ENCODE peak calls at places on chromosomes 6 and 20, in six cellular contexts. Y, H, A, E, W and V are unnamed samples.

GRCh38 chr6:113969888-113970807 is 800 bp downstream of the HDAC2 start:
- DNase-seq in Y (peak; percentile 65), H (peak; percentile 38), A (peak; percentile 35), E (peak; percentile 29), W (peak; percentile 59), V (peak; percentile 60)

GRCh38 chr6:39791311-39791710 is 865 bp upstream of the DAAM2 start:
- DNase-seq in Y (no peak), H (peak; percentile 41), A (peak; percentile 35), E (peak; percentile 31), W (no peak), V (no peak)

GRCh38 chr20:35560105-35560511 is 18.2 kb downstream of the ERGIC3 start:
- DNase-seq in Y (no peak), H (no peak), A (no peak), E (no peak), W (no peak), V (peak; percentile 6)

GRCh38 chr6:170152111-170152926 is 138.6 kb downstream of the DLL1 start:
- DNase-seq in Y (no peak), H (no peak), A (no peak), E (peak; percentile 22), W (no peak), V (peak; percentile 57)

GRCh38 chr20:36465109-36466080 is 75.9 kb upstream of the MYL9 start:
- DNase-seq in Y (peak; percentile 88), H (peak; percentile 57), A (peak; percentile 65), E (peak; percentile 94), W (no peak), V (peak; percentile 90)

GRCh38 chr6:82488403-82488802 is 124.8 kb downstream of the TPBG start:
- DNase-seq in Y (no peak), H (no peak), A (no peak), E (no peak), W (no peak), V (no peak)

GRCh38 chr6:44216677-44217331 is at the start of gene MYMX:
- DNase-seq in Y (no peak), H (no peak), A (no peak), E (no peak), W (no peak), V (no peak)

GRCh38 chr6:36463686-36464085 is 20.9 kb downstream of the KCTD20 start:
- DNase-seq in Y (no peak), H (peak; percentile 41), A (peak; percentile 38), E (peak; percentile 39), W (no peak), V (no peak)

GRCh38 chr20:5448449-5449118 is 131.8 kb upstream of the PROKR2 start:
- DNase-seq in Y (no peak), H (peak; percentile 56), A (peak; percentile 60), E (peak; percentile 43), W (peak; percentile 77), V (peak; percentile 52)

GRCh38 chr6:168908166-168908565 is 345.5 kb downstream of the THBS2 start:
- DNase-seq in Y (no peak), H (peak; percentile 46), A (peak; percentile 54), E (peak; percentile 95), W (no peak), V (peak; percentile 10)

GRCh38 chr20:11891081-11891826 is 26.4 kb upstream of the BTBD3 start:
- DNase-seq in Y (no peak), H (peak; percentile 37), A (peak; percentile 31), E (peak; percentile 24), W (peak; percentile 69), V (peak; percentile 52)

GRCh38 chr20:6265204-6265904 is 142.5 kb upstream of the FERMT1 start:
- DNase-seq in Y (no peak), H (peak; percentile 86), A (peak; percentile 86), E (peak; percentile 60), W (no peak), V (peak; percentile 75)

GRCh38 chr6:3321042-3321441 is 62.3 kb downstream of the PSMG4 start:
- DNase-seq in Y (no peak), H (no peak), A (no peak), E (no peak), W (no peak), V (no peak)

GRCh38 chr6:3406928-3407809 is 49.7 kb downstream of the SLC22A23 start:
- DNase-seq in Y (no peak), H (no peak), A (no peak), E (no peak), W (no peak), V (no peak)

GRCh38 chr6:163897669-163898068 is 483.2 kb downstream of the QKI start:
- DNase-seq in Y (no peak), H (no peak), A (no peak), E (peak; percentile 38), W (no peak), V (no peak)

GRCh38 chr6:127518710-127519468 is at the start of gene MTCL3:
- DNase-seq in Y (peak; percentile 35), H (peak; percentile 21), A (peak; percentile 58), E (peak; percentile 75), W (no peak), V (peak; percentile 29)

GRCh38 chr6:105424177-105424783 is 21.4 kb upstream of the PREP start:
- DNase-seq in Y (no peak), H (peak; percentile 76), A (peak; percentile 77), E (peak; percentile 69), W (peak; percentile 67), V (peak; percentile 65)

GRCh38 chr20:62873280-62873679 is 11.7 kb upstream of the TCFL5 start:
- DNase-seq in Y (no peak), H (no peak), A (no peak), E (no peak), W (no peak), V (no peak)

GRCh38 chr6:28139860-28140500 is 1.7 kb upstream of the ZKSCAN8 start:
- DNase-seq in Y (no peak), H (no peak), A (no peak), E (no peak), W (no peak), V (no peak)

GRCh38 chr6:28140616-28141015 is 1.1 kb upstream of the ZKSCAN8 start:
- DNase-seq in Y (no peak), H (no peak), A (no peak), E (no peak), W (no peak), V (no peak)

GRCh38 chr6:28141500-28142329 is at the start of gene ZKSCAN8:
- DNase-seq in Y (peak; percentile 90), H (peak; percentile 90), A (peak; percentile 89), E (peak; percentile 87), W (peak; percentile 95), V (peak; percentile 86)

GRCh38 chr6:28137458-28138020 is 4.1 kb upstream of the ZKSCAN8 start:
- DNase-seq in Y (no peak), H (peak; percentile 21), A (peak; percentile 27), E (peak; percentile 29), W (no peak), V (peak; percentile 38)

DNA sequence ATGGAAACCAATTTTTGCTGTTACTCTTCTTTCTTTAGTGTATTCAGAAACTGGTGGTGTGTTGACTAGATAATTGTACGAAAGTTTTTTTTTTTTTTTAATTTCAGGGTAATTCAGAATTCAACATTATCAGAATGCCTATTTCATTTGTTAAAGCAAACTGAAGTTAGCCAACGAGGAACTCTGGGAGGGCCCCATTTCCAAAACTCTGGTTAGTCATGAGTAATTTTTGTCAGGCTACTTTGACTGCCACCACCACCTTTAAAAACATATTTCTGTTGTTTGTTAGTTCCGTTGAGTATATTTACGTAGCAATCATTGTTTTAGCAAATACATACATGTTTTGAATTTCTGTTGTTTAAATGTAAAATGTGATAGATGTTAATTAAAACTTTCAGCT is 763 bp downstream of the ZKSCAN8 start:
- DNase-seq in Y (no peak), H (peak; percentile 22), A (no peak), E (peak; percentile 40), W (no peak), V (peak; percentile 31)
- H3K4me3 ChIP-seq in Y (peak overlapping the region; percentile 60), H (peak overlapping the region; percentile 80), A (peak overlapping the region; percentile 88), E (peak overlapping the region; percentile 92), W (peak overlapping the region; percentile 86), V (peak overlapping the region; percentile 89)

DNA sequence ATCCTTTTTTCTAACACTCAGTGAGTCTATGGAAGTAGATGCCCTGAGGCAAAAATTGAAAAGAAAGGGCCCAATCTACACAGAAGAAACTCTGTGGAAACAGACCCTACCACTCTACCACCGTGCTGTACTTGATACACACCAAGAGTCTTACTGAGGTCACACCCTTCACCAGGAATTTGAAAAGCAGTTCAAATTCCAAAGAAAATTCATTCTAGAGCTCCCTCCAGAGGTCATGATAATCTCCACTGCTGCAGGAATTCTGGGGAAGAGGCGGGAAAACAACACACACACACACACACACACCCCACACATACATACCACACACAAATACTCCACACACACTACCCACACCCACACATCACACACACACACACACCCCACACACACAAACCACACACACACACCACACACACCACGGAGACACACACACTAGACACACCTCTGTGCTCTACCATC is 336.8 kb downstream of the HDGFL1 start:
- DNase-seq in Y (no peak), H (peak; percentile 72), A (peak; percentile 59), E (peak; percentile 45), W (no peak), V (peak; percentile 63)
- TF ChIP-seq CTCF in Y (peak; percentile 46), H (peak; percentile 50), A (peak; percentile 52), E (peak; percentile 43), W (no peak), V (peak; percentile 53)

GRCh38 chr6:2224847-2225382 is 20.5 kb downstream of the GMDS start:
- DNase-seq in Y (no peak), H (no peak), A (no peak), E (no peak), W (no peak), V (no peak)

GRCh38 chr6:2221724-2222274 is 23.6 kb downstream of the GMDS start:
- DNase-seq in Y (no peak), H (no peak), A (no peak), E (no peak), W (no peak), V (no peak)

GRCh38 chr6:2225422-2226392 is 19.7 kb downstream of the GMDS start:
- DNase-seq in Y (no peak), H (peak; percentile 24), A (peak; percentile 24), E (peak; percentile 68), W (no peak), V (peak; percentile 40)

GRCh38 chr6:2220154-2220553 is 25.3 kb downstream of the GMDS start:
- DNase-seq in Y (no peak), H (no peak), A (no peak), E (no peak), W (no peak), V (no peak)

DNA sequence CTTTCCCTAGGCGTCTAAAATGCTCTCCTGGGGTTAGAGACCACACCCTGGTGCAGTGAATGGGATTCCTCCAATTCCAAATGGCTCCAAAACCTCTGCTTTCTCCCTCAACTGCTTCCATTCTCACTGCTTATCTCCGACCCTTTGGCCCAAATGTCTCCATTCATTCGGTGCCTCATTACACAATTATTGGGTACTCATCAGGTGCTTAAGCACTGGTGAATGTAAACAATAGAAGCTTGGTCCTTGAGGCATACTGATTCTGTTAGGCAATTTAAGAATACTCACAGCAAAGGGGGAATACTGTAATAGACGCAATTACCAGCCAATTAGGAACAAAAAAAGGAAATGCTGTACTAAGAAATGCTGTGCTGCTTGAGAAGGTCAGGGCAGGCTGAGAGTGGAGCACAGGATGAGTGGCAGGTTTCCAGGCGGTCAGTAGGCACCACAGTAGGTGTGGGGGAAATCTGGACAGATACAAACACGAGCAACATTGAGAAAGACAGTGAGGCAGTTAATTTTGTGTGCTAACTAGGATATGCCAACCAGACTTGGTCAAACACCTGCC is 23.0 kb downstream of the GMDS start:
- DNase-seq in Y (no peak), H (no peak), A (no peak), E (no peak), W (no peak), V (peak; percentile 50)
- H3K4me3 ChIP-seq in Y (peak overlapping the region; percentile 38), H (peak overlapping the region; percentile 31), A (peak overlapping the region; percentile 49), E (peak overlapping the region; percentile 37), W (peak overlapping the region; percentile 43), V (peak overlapping the region; percentile 31)

GRCh38 chr20:49346682-49347081 is 68.8 kb upstream of the ZNFX1 start:
- DNase-seq in Y (no peak), H (no peak), A (no peak), E (no peak), W (no peak), V (no peak)
- TF ChIP-seq CTCF in Y (no peak), H (no peak), A (no peak), E (no peak), W (no peak), V (no peak)